ENCODE peak calls at places on chromosomes 6 and 20, in five cellular contexts. R is lung, Y is HCT116, P is esophagus muscularis mucosa, F is cardiac muscle cell. U is an unnamed sample.

GRCh38 chr6:57063847-57064246 is 17.4 kb downstream of the KIAA1586 start:
- DNase-seq in R (no peak), Y (no peak), P (no peak), F (no peak), U (no peak)

GRCh38 chr20:30921286-30922071 is 336.0 kb upstream of the DEFB115 start:
- DNase-seq in R (no peak), Y (no peak), P (no peak), F (no peak), U (peak; percentile 70)

GRCh38 chr6:87922947-87923330 is 124.7 kb upstream of the SPACA1 start:
- DNase-seq in R (no peak), Y (no peak), P (no peak), F (no peak), U (no peak)

GRCh38 chr6:31495580-31495979 is 2.4 kb upstream of the MICB start:
- DNase-seq in R (no peak), Y (no peak), P (peak; percentile 17), F (no peak), U (no peak)

GRCh38 chr6:109076421-109076820 is 18.2 kb downstream of the SESN1 start:
- DNase-seq in R (no peak), Y (no peak), P (no peak), F (no peak), U (no peak)

GRCh38 chr6:134447423-134447822 is 129.5 kb upstream of the SGK1 start:
- DNase-seq in R (no peak), Y (no peak), P (no peak), F (no peak), U (no peak)

GRCh38 chr20:47606414-47607207 is 104.9 kb downstream of the NCOA3 start:
- DNase-seq in R (peak; percentile 34), Y (no peak), P (no peak), F (no peak), U (peak; percentile 23)

GRCh38 chr6:157184202-157185015 is 138.9 kb downstream of the TMEM242 start:
- DNase-seq in R (peak; percentile 67), Y (peak; percentile 16), P (no peak), F (peak; percentile 77), U (peak; percentile 94)

GRCh38 chr6:31791324-31792089 is 4.0 kb downstream of the VARS1 start:
- DNase-seq in R (no peak), Y (no peak), P (no peak), F (peak; percentile 78), U (peak; percentile 97)

GRCh38 chr6:145898376-145898775 is 65.8 kb downstream of the SHPRH start:
- DNase-seq in R (no peak), Y (no peak), P (no peak), F (no peak), U (no peak)

GRCh38 chr6:17431581-17431980 is 38.2 kb downstream of the CAP2 start:
- DNase-seq in R (no peak), Y (no peak), P (peak; percentile 68), F (no peak), U (peak; percentile 80)

GRCh38 chr6:44086931-44087574 is 40.2 kb downstream of the MRPL14 start:
- DNase-seq in R (peak; percentile 64), Y (no peak), P (no peak), F (no peak), U (no peak)

GRCh38 chr20:37651932-37652331 is 41.9 kb upstream of the CTNNBL1 start:
- DNase-seq in R (peak; percentile 32), Y (peak; percentile 36), P (no peak), F (peak; percentile 45), U (no peak)

GRCh38 chr6:165662041-165662491 is 975 bp downstream of the PDE10A start:
- DNase-seq in R (no peak), Y (no peak), P (peak; percentile 77), F (peak; percentile 55), U (peak; percentile 92)

GRCh38 chr6:28589234-28589951 is 63.7 kb downstream of the GPX5 start:
- DNase-seq in R (peak; percentile 53), Y (peak; percentile 96), P (no peak), F (peak; percentile 70), U (peak; percentile 81)

GRCh38 chr6:154468760-154469159 is 41.7 kb downstream of the CNKSR3 start:
- DNase-seq in R (no peak), Y (no peak), P (no peak), F (no peak), U (no peak)

GRCh38 chr6:130115036-130115435 is 96.7 kb downstream of the L3MBTL3 start:
- DNase-seq in R (no peak), Y (no peak), P (no peak), F (no peak), U (no peak)

GRCh38 chr6:27290065-27290849 is 21.8 kb downstream of the POM121L2 start:
- DNase-seq in R (no peak), Y (no peak), P (no peak), F (peak; percentile 19), U (no peak)

GRCh38 chr20:6630494-6630893 is 137.0 kb upstream of the BMP2 start:
- DNase-seq in R (no peak), Y (no peak), P (no peak), F (no peak), U (no peak)

GRCh38 chr20:32603046-32603726 is 18.1 kb upstream of the NOL4L start:
- DNase-seq in R (no peak), Y (no peak), P (no peak), F (no peak), U (no peak)

GRCh38 chr6:134774244-134774643 is 175.7 kb downstream of the ALDH8A1 start:
- DNase-seq in R (no peak), Y (no peak), P (no peak), F (no peak), U (no peak)

GRCh38 chr6:1619666-1620503 is 10.2 kb downstream of the FOXC1 start:
- DNase-seq in R (no peak), Y (no peak), P (no peak), F (no peak), U (peak; percentile 92)

GRCh38 chr6:30321692-30322388 is 4.9 kb upstream of the TRIM39 start:
- DNase-seq in R (no peak), Y (no peak), P (no peak), F (no peak), U (peak; percentile 71)

DNA sequence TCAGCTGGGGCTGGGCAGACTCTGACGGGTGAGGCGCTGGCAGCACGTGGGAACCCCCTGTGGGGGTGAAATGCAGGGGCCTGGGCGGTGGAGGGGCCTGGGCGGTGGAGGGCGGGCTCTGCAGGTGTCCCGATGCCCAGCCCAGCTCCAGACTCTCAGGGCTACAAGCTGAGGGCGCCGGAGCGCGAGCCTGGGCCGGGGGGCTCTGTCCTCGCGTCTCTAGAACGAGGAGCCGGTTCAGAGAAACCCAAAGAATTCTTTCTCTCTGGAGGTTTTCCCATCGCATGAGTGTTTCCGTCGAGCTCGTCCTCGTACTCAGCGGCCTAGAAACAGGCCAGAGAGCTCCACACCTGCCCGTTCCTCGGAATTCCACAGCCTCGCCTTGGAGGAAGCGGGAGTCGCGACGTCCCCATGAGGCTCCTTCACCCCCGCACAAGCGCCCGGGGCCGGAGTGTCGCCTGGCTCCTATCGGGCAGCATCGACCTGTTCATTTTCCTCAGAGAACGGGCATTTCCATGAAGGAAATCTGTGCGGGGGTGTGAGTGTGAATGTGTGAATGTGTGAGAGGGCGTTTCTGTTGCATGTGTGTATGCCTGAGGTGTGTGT is 76.9 kb downstream of the SMOC2 start:
- DNase-seq in R (no peak), Y (no peak), P (no peak), F (no peak), U (no peak)
- H3K9me3 ChIP-seq in R (peaks cover 2% of the 10 kb centered on the region), Y (no peaks in the 10 kb centered on the region), P (no peaks in the 10 kb centered on the region), F (no peaks in the 10 kb centered on the region), U (peaks cover 8% of the 10 kb centered on the region)

GRCh38 chr6:99151634-99152344 is 197.7 kb downstream of the FAXC start:
- DNase-seq in R (no peak), Y (peak; percentile 37), P (peak; percentile 55), F (peak; percentile 59), U (no peak)
- TF ChIP-seq CTCF in R (no peak), Y (peak; percentile 81), P (peak; percentile 33), F (peak; percentile 53), U (peak; percentile 60)

GRCh38 chr20:40046703-40047102 is 642.3 kb downstream of the MAFB start:
- DNase-seq in R (no peak), Y (no peak), P (no peak), F (no peak), U (no peak)
- H3K9me3 ChIP-seq in R (no peaks in the 10 kb centered on the region), Y (no peaks in the 10 kb centered on the region), P (no peaks in the 10 kb centered on the region), F (no peaks in the 10 kb centered on the region), U (no peaks in the 10 kb centered on the region)

DNA sequence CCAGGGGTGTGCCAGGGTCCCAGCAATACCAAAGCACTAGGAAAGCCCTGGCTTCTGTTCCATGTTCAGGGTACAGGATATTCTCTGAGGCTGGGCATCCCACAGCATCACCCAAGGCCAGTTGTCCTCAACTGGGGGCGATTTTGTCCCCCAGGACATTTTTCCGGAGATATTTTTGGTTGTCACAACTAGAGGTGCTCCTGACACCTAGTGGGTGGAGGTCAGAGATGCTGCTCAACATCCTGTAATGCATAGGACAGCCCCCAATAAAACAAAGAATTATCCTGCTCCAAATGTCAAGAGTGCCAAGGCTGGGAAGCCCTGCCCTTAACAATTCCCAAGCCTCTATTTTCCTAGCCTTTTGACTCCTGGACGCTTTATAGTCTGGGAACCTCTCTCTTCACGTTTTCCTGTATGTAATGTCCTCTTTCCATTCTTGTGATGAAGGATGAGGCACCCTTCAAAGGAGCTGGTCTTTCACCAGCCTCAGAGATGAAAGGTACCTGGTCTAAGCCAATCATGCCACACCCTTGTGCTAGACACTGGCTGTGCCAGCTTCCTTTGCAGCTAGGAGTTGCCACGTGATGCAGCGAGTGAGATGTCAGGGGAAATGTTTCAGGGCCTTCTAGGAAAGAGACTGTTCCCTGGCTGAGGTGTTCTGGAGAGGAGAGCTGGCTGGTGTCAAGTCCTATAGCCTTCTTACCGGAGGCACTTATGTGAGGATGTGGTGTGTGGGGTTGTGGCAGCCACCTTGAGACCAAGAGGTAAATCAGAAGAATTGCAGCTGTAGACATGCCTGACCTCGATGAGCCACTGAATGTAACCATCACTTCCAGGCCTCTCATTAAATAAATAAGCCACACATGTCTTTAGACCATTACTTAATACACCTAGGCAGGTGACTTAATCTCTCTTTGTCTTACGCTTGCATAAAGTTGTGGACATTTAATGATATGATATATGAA is 23.4 kb upstream of the KCNG1 start:
- DNase-seq in R (no peak), Y (no peak), P (no peak), F (no peak), U (no peak)
- TF ChIP-seq CTCF in R (no peak), Y (peak; percentile 19), P (no peak), F (no peak), U (no peak)

GRCh38 chr20:55947701-55948100 is 57.6 kb downstream of the CBLN4 start:
- DNase-seq in R (no peak), Y (no peak), P (no peak), F (no peak), U (no peak)
- H3K9me3 ChIP-seq in R (peaks cover 2% of the 10 kb centered on the region), Y (peaks cover 5% of the 10 kb centered on the region), P (no peaks in the 10 kb centered on the region), F (no peaks in the 10 kb centered on the region), U (no peaks in the 10 kb centered on the region)

DNA sequence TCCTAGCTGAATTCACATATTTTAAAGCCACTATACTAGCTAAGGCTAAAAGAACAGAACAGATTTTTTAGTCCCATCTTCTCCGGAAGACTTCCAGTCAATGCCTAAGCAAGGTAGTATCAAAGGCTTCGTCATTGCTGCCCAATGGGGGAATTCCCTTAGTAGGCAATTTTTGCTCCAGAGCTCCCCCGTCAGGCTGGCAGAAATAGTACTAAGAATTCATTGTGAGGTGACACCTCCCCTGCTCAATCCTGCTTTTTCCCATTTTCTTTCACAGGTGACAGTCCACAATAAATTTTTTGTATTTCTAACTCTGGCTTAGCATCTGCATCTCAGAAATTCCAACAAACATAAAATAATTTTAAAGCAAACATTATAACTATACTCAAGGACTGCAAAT is 52.8 kb upstream of the SRSF6 start:
- DNase-seq in R (peak; percentile 28), Y (peak; percentile 23), P (peak; percentile 12), F (no peak), U (no peak)
- TF ChIP-seq CTCF in R (no peak), Y (peak; percentile 54), P (no peak), F (peak; percentile 55), U (peak; percentile 42)

GRCh38 chr20:54560357-54560756 is 85.0 kb downstream of the DOK5 start:
- DNase-seq in R (no peak), Y (no peak), P (no peak), F (no peak), U (peak; percentile 43)
- H3K9me3 ChIP-seq in R (peaks cover 2% of the 10 kb centered on the region), Y (no peaks in the 10 kb centered on the region), P (no peaks in the 10 kb centered on the region), F (no peaks in the 10 kb centered on the region), U (no peaks in the 10 kb centered on the region)